ENCODE peak calls at places on chromosomes 4 and X, in seven cellular contexts. F is mesenteric fat pad, B is uterus, S is M059J, A is ecto neural progenitor cell, I is activated T-helper 1 cell treated with Interleukin-2 at 50 U/mL for 16 hours, Q is osteocyte. P is an unnamed sample.

GRCh38 chrX:103779156-103779555 is 2.5 kb downstream of the PLP1 start:
- DNase-seq in S (peak), F (no peak), A (peak), B (no peak), Q (no peak), I (no peak), P (no peak)

GRCh38 chr4:47442980-47443379 is 20.5 kb downstream of the COMMD8 start:
- DNase-seq in Q (no peak), A (no peak), I (no peak), B (no peak), S (no peak), F (no peak), P (no peak)

GRCh38 chrX:106927700-106928099 is 7.5 kb downstream of the CLDN2 start:
- DNase-seq in F (no peak), S (no peak), I (no peak), B (no peak), A (no peak), Q (no peak), P (no peak)

GRCh38 chrX:85084770-85085393 is 81.2 kb downstream of the APOOL start:
- DNase-seq in A (no peak), B (no peak), Q (no peak), F (no peak), S (peak), I (no peak), P (peak)

GRCh38 chrX:41481264-41482109 is 34.3 kb downstream of the NYX start:
- DNase-seq in S (no peak), B (no peak), Q (no peak), A (no peak), I (no peak), F (peak), P (peak)

GRCh38 chrX:103240155-103240554 is 14.8 kb downstream of the TCEAL8 start:
- DNase-seq in I (no peak), Q (no peak), B (no peak), S (no peak), F (no peak), A (no peak), P (no peak)

GRCh38 chr4:77903186-77903585 is 40.6 kb downstream of the MRPL1 start:
- DNase-seq in B (no peak), F (no peak), Q (no peak), S (no peak), A (no peak), I (no peak), P (no peak)

GRCh38 chr4:176601156-176601555 is 191.6 kb downstream of the VEGFC start:
- DNase-seq in I (no peak), A (no peak), S (peak), B (no peak), Q (no peak), F (no peak), P (peak)

GRCh38 chrX:1244164-1245076 is 24.2 kb upstream of the CSF2RA start:
- DNase-seq in I (no peak), A (peak), F (no peak), B (no peak), S (no peak), Q (no peak), P (no peak)

GRCh38 chr4:10722957-10723356 is 38.4 kb upstream of the CLNK start:
- DNase-seq in S (no peak), B (no peak), Q (no peak), A (no peak), F (no peak), I (no peak), P (no peak)

GRCh38 chr4:178917756-178918155 is 1475.5 kb upstream of the AGA start:
- DNase-seq in S (no peak), A (no peak), I (no peak), B (no peak), F (no peak), Q (no peak), P (no peak)

GRCh38 chr4:38131371-38132139 is 171.4 kb downstream of the PTTG2 start:
- DNase-seq in A (peak), I (peak), B (peak), S (peak), Q (no peak), F (no peak), P (no peak)

GRCh38 chr4:31054295-31054694 is 334.1 kb downstream of the PCDH7 start:
- DNase-seq in A (no peak), B (no peak), I (no peak), Q (no peak), F (no peak), S (no peak), P (no peak)

GRCh38 chr4:135833529-135833928 is 1631.9 kb upstream of the PABPC4L start:
- DNase-seq in Q (no peak), B (no peak), F (no peak), I (no peak), S (no peak), A (no peak), P (no peak)

GRCh38 chr4:2270341-2271165 is 8.6 kb upstream of the MXD4 start:
- DNase-seq in A (no peak), S (no peak), F (no peak), Q (no peak), I (no peak), B (no peak), P (no peak)

GRCh38 chr4:110195561-110196205 is 2.7 kb downstream of the ELOVL6 start:
- DNase-seq in Q (no peak), S (no peak), I (no peak), B (no peak), A (no peak), F (no peak), P (no peak)

GRCh38 chr4:56648245-56649151 is 32.6 kb downstream of the HOPX start:
- DNase-seq in B (no peak), Q (no peak), S (no peak), I (no peak), A (no peak), F (no peak), P (peak)

GRCh38 chr4:107552306-107552705 is 167.7 kb downstream of the PAPSS1 start:
- DNase-seq in S (no peak), B (no peak), I (no peak), F (no peak), Q (no peak), A (no peak), P (no peak)

P was measured in HT1080.